ENCODE peak calls at places on chromosomes 6 and 20, in eight cellular contexts. One of them, this sample, is unnamed.

GRCh38 chr20:10565191-10565921 is 108.4 kb downstream of the JAG1 start:
- DNase-seq in brain microvascular endothelial cell: peak
- DNase-seq in cardiac fibroblast: peak
- DNase-seq in bronchial epithelial cell: peak
- DNase-seq in IMR-90: peak
- DNase-seq in psoas muscle: peak
- DNase-seq in epithelial cell of esophagus: peak
- DNase-seq in trophoblast cell: peak
- DNase-seq in this sample: peak

GRCh38 chr6:90293319-90293937 is 3.2 kb downstream of the BACH2 start:
- DNase-seq in epithelial cell of esophagus: no peak
- DNase-seq in trophoblast cell: no peak
- DNase-seq in cardiac fibroblast: no peak
- DNase-seq in psoas muscle: no peak
- DNase-seq in IMR-90: peak
- DNase-seq in brain microvascular endothelial cell: no peak
- DNase-seq in bronchial epithelial cell: no peak
- DNase-seq in this sample: no peak

GRCh38 chr20:17610566-17611289 is 40.9 kb downstream of the DSTN start:
- DNase-seq in cardiac fibroblast: no peak
- DNase-seq in psoas muscle: peak
- DNase-seq in IMR-90: no peak
- DNase-seq in epithelial cell of esophagus: peak
- DNase-seq in bronchial epithelial cell: no peak
- DNase-seq in trophoblast cell: peak
- DNase-seq in brain microvascular endothelial cell: peak
- DNase-seq in this sample: no peak

GRCh38 chr20:42700423-42700822 is 489.3 kb downstream of the PTPRT start:
- DNase-seq in bronchial epithelial cell: no peak
- DNase-seq in epithelial cell of esophagus: no peak
- DNase-seq in trophoblast cell: no peak
- DNase-seq in brain microvascular endothelial cell: no peak
- DNase-seq in cardiac fibroblast: no peak
- DNase-seq in IMR-90: no peak
- DNase-seq in psoas muscle: no peak
- DNase-seq in this sample: no peak

GRCh38 chr6:152472325-152472724 is 164.8 kb downstream of the SYNE1 start:
- DNase-seq in psoas muscle: no peak
- DNase-seq in epithelial cell of esophagus: no peak
- DNase-seq in brain microvascular endothelial cell: no peak
- DNase-seq in bronchial epithelial cell: no peak
- DNase-seq in IMR-90: no peak
- DNase-seq in cardiac fibroblast: no peak
- DNase-seq in trophoblast cell: no peak
- DNase-seq in this sample: no peak

GRCh38 chr6:125252891-125253290 is 48.9 kb downstream of the HDDC2 start:
- DNase-seq in trophoblast cell: no peak
- DNase-seq in bronchial epithelial cell: no peak
- DNase-seq in epithelial cell of esophagus: peak
- DNase-seq in cardiac fibroblast: no peak
- DNase-seq in IMR-90: peak
- DNase-seq in brain microvascular endothelial cell: no peak
- DNase-seq in psoas muscle: no peak
- DNase-seq in this sample: peak

GRCh38 chr20:10314198-10314597 is 95.6 kb downstream of the SNAP25 start:
- DNase-seq in psoas muscle: no peak
- DNase-seq in bronchial epithelial cell: no peak
- DNase-seq in epithelial cell of esophagus: no peak
- DNase-seq in trophoblast cell: no peak
- DNase-seq in brain microvascular endothelial cell: peak
- DNase-seq in IMR-90: peak
- DNase-seq in cardiac fibroblast: peak
- DNase-seq in this sample: peak

GRCh38 chr6:124755321-124755720 is 206.9 kb upstream of the RNF217 start:
- DNase-seq in cardiac fibroblast: no peak
- DNase-seq in brain microvascular endothelial cell: no peak
- DNase-seq in epithelial cell of esophagus: no peak
- DNase-seq in psoas muscle: no peak
- DNase-seq in trophoblast cell: no peak
- DNase-seq in bronchial epithelial cell: no peak
- DNase-seq in IMR-90: no peak
- DNase-seq in this sample: no peak

GRCh38 chr6:4935981-4936680 is 67.7 kb downstream of the RPP40 start:
- DNase-seq in trophoblast cell: no peak
- DNase-seq in IMR-90: no peak
- DNase-seq in cardiac fibroblast: no peak
- DNase-seq in bronchial epithelial cell: no peak
- DNase-seq in brain microvascular endothelial cell: no peak
- DNase-seq in epithelial cell of esophagus: no peak
- DNase-seq in psoas muscle: no peak
- DNase-seq in this sample: no peak

GRCh38 chr6:25056130-25056529 is 120.4 kb upstream of the RIPOR2 start:
- DNase-seq in psoas muscle: no peak
- DNase-seq in IMR-90: no peak
- DNase-seq in trophoblast cell: no peak
- DNase-seq in epithelial cell of esophagus: no peak
- DNase-seq in cardiac fibroblast: no peak
- DNase-seq in bronchial epithelial cell: no peak
- DNase-seq in brain microvascular endothelial cell: no peak
- DNase-seq in this sample: no peak

GRCh38 chr20:51017313-51017712 is 5.6 kb downstream of the KCNG1 start:
- DNase-seq in brain microvascular endothelial cell: no peak
- DNase-seq in cardiac fibroblast: no peak
- DNase-seq in bronchial epithelial cell: no peak
- DNase-seq in IMR-90: no peak
- DNase-seq in epithelial cell of esophagus: no peak
- DNase-seq in trophoblast cell: no peak
- DNase-seq in psoas muscle: no peak
- DNase-seq in this sample: no peak
- H3K4me3 ChIP-seq in brain microvascular endothelial cell: no peak
- H3K4me3 ChIP-seq in cardiac fibroblast: no peak
- H3K4me3 ChIP-seq in bronchial epithelial cell: no peak
- H3K4me3 ChIP-seq in IMR-90: no peak
- H3K4me3 ChIP-seq in epithelial cell of esophagus: no peak
- H3K4me3 ChIP-seq in trophoblast cell: no peak
- H3K4me3 ChIP-seq in psoas muscle: no peak
- H3K4me3 ChIP-seq in this sample: no peak

DNA sequence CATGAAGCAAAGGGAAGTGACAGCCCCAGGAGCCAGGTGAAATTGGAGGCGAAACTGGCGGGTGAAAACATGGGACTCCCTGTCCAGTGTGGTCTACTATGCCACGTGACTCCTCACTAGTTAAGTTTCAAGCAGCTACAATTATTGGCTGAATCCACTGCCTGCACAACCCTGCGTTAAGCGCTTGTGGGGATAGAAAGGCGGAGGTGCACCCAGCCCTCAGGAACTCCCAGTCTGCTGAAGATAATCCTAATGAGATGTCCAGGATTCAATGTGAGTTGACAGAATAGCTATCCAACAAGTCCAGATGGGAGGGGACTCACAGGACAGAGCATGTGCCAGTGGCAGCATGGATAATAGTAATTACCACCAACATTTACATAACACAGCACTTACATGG is 1.9 kb downstream of the MOCS1 start:
- DNase-seq in psoas muscle: no peak
- DNase-seq in bronchial epithelial cell: no peak
- DNase-seq in IMR-90: no peak
- DNase-seq in trophoblast cell: no peak
- DNase-seq in brain microvascular endothelial cell: no peak
- DNase-seq in epithelial cell of esophagus: no peak
- DNase-seq in cardiac fibroblast: no peak
- DNase-seq in this sample: no peak
- H3K4me3 ChIP-seq in psoas muscle: peak
- H3K4me3 ChIP-seq in bronchial epithelial cell: no peak
- H3K4me3 ChIP-seq in IMR-90: no peak
- H3K4me3 ChIP-seq in trophoblast cell: peak
- H3K4me3 ChIP-seq in brain microvascular endothelial cell: no peak
- H3K4me3 ChIP-seq in epithelial cell of esophagus: no peak
- H3K4me3 ChIP-seq in cardiac fibroblast: peak
- H3K4me3 ChIP-seq in this sample: no peak

DNA sequence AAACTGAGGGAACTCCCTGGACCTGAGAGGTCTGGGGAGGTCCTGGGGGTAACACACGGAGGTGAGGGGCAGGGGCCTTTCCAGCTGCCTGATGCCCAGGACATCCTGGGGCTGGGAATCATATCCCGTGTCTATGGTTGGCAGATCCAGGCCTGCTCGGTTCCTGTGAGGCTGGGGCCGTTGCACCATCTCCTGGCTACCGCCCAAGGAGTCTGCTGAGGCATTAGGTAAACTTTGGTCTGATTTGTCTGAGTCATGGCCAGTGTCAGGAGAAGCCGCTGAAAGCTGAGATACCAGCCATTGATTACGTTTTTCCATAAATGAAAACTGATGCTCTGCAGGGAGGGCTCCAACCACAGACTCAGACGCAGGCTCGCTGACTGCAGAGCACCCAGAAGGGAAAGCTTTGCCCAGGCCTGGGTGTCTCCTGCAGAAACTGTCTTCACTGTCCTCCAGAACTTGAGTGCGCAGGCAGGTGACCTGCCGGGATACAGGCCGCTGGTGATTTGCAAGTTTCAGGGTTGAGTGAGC is 14.2 kb downstream of the TRAF3IP2 start:
- DNase-seq in brain microvascular endothelial cell: peak
- DNase-seq in epithelial cell of esophagus: peak
- DNase-seq in bronchial epithelial cell: peak
- DNase-seq in psoas muscle: peak
- DNase-seq in trophoblast cell: peak
- DNase-seq in cardiac fibroblast: peak
- DNase-seq in IMR-90: peak
- DNase-seq in this sample: peak
- H3K4me3 ChIP-seq in brain microvascular endothelial cell: no peak
- H3K4me3 ChIP-seq in epithelial cell of esophagus: peak
- H3K4me3 ChIP-seq in bronchial epithelial cell: peak
- H3K4me3 ChIP-seq in psoas muscle: peak
- H3K4me3 ChIP-seq in trophoblast cell: no peak
- H3K4me3 ChIP-seq in cardiac fibroblast: no peak
- H3K4me3 ChIP-seq in IMR-90: no peak
- H3K4me3 ChIP-seq in this sample: no peak

DNA sequence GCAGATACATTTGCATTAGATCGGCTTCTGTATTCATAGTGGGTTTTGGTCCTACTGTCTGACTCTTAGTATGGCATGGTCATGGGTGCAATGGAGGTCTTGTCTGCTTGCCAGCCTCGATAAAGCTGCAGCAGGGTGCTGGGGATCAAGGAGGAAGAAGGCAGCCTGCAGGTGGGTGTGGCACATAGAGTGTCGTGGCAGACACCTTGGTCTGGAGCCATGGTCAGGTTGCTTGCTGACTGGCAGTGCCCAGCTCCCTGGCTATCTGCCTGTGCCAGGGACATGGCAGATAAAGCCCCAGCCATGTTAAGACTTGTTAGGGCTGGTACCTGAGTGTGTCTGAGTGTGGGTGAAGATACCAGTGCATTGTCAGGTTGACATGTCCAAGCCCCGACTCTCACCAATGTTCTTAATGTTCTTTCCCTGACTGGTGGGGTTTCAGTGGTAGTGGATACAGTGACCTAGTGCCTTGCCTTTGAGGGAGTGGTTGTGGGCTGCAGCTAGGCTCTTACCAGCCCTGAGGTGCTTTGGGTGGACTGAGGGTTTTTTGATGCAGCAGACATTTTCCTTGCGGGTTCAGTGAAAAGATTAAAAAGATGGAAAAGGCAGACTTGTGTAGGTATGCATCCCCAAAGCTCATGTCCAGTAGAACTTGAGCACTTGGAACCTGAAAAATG is 1.8 kb downstream of the FAM83D start:
- DNase-seq in cardiac fibroblast: no peak
- DNase-seq in IMR-90: no peak
- DNase-seq in epithelial cell of esophagus: peak
- DNase-seq in brain microvascular endothelial cell: no peak
- DNase-seq in psoas muscle: no peak
- DNase-seq in trophoblast cell: no peak
- DNase-seq in bronchial epithelial cell: peak
- DNase-seq in this sample: no peak
- H3K4me3 ChIP-seq in cardiac fibroblast: peak
- H3K4me3 ChIP-seq in IMR-90: peak
- H3K4me3 ChIP-seq in epithelial cell of esophagus: peak
- H3K4me3 ChIP-seq in brain microvascular endothelial cell: peak
- H3K4me3 ChIP-seq in psoas muscle: no peak
- H3K4me3 ChIP-seq in trophoblast cell: peak
- H3K4me3 ChIP-seq in bronchial epithelial cell: no peak
- H3K4me3 ChIP-seq in this sample: peak

GRCh38 chr20:3743251-3743650 is 10.8 kb downstream of the HSPA12B start:
- DNase-seq in cardiac fibroblast: no peak
- DNase-seq in epithelial cell of esophagus: no peak
- DNase-seq in bronchial epithelial cell: no peak
- DNase-seq in brain microvascular endothelial cell: no peak
- DNase-seq in psoas muscle: no peak
- DNase-seq in trophoblast cell: peak
- DNase-seq in IMR-90: no peak
- DNase-seq in this sample: no peak

GRCh38 chr20:3745686-3746173 is 13.2 kb downstream of the HSPA12B start:
- DNase-seq in psoas muscle: peak
- DNase-seq in epithelial cell of esophagus: no peak
- DNase-seq in brain microvascular endothelial cell: no peak
- DNase-seq in trophoblast cell: no peak
- DNase-seq in bronchial epithelial cell: no peak
- DNase-seq in cardiac fibroblast: no peak
- DNase-seq in IMR-90: no peak
- DNase-seq in this sample: no peak

GRCh38 chr20:3747471-3747870 is 15.0 kb downstream of the HSPA12B start:
- DNase-seq in epithelial cell of esophagus: no peak
- DNase-seq in IMR-90: no peak
- DNase-seq in psoas muscle: no peak
- DNase-seq in trophoblast cell: no peak
- DNase-seq in cardiac fibroblast: no peak
- DNase-seq in bronchial epithelial cell: no peak
- DNase-seq in brain microvascular endothelial cell: no peak
- DNase-seq in this sample: no peak

GRCh38 chr20:3744037-3744436 is 11.6 kb downstream of the HSPA12B start:
- DNase-seq in IMR-90: no peak
- DNase-seq in epithelial cell of esophagus: no peak
- DNase-seq in trophoblast cell: no peak
- DNase-seq in cardiac fibroblast: no peak
- DNase-seq in psoas muscle: no peak
- DNase-seq in bronchial epithelial cell: no peak
- DNase-seq in brain microvascular endothelial cell: no peak
- DNase-seq in this sample: no peak

DNA sequence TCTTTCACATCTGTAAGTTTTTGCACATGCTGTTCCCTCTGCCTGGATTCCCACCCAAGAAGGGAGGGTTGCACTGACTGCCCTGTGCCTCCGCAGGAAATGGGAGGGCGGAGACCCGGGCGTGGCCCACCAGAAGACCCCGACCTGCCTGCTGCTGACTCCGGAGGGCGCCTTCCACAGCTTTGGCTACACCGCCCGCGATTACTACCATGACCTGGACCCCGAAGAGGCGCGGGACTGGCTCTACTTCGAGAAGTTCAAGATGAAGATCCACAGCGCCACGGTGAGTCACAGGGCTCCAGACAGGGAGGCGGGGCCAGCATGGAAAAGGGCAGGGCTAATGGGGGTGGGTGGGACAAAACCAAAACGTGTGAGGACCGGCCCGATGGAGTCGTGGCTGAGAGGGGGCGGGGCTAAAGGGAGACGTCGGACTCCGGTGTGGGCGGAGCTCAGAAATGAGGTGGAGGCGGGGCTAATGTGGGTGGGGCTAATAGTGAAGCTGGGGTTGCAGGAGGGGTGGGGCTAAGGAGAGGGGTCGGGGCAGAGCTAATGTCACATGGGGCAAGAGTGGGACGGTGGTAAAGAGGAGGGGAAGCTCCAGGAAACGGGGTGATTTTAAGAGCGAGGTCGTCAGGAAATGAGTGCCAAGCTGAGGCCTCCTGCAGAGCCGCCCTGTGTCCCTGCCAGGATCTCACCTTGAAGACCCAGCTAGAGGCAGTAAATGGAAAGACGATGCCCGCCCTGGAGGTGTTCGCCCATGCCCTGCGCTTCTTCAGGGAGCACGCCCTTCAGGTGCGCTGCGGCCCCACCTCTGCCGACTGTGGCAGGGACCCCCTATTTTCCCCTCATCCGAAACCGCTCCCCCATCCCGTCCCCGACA is 12.6 kb downstream of the HSPA12B start:
- DNase-seq in IMR-90: no peak
- DNase-seq in trophoblast cell: peak
- DNase-seq in psoas muscle: peak
- DNase-seq in epithelial cell of esophagus: peak
- DNase-seq in bronchial epithelial cell: peak
- DNase-seq in cardiac fibroblast: peak
- DNase-seq in brain microvascular endothelial cell: peak
- DNase-seq in this sample: peak
- H3K4me3 ChIP-seq in IMR-90: no peak
- H3K4me3 ChIP-seq in trophoblast cell: no peak
- H3K4me3 ChIP-seq in psoas muscle: no peak
- H3K4me3 ChIP-seq in epithelial cell of esophagus: peak
- H3K4me3 ChIP-seq in bronchial epithelial cell: peak
- H3K4me3 ChIP-seq in cardiac fibroblast: no peak
- H3K4me3 ChIP-seq in brain microvascular endothelial cell: peak
- H3K4me3 ChIP-seq in this sample: no peak